ENCODE peak calls at places on chromosome 14, in ten cellular contexts. One of them, this sample, is unnamed.
A peak's percentile ranks its signal among the peaks of the same experiment; 100 is the strongest.

GRCh38 chr14:94392510-94392935 is 4.1 kb upstream of the SERPINA1 start:
- DNase-seq in HCT116: no peak
- DNase-seq in stomach: no peak
- DNase-seq in B cell: no peak
- DNase-seq in GM12878: peak; percentile 38
- DNase-seq in activated CD8-positive, alpha-beta T cell treated with anti-CD3 and anti-CD28 coated beads for 36 hours: peak; percentile 72
- DNase-seq in AG10803: peak; percentile 84
- DNase-seq in mesothelial cell of epicardium: no peak
- DNase-seq in astrocyte of the spinal cord: peak; percentile 17
- DNase-seq in bronchial epithelial cell: peak; percentile 76
- DNase-seq in this sample: no peak

GRCh38 chr14:46063872-46064271 is 587.7 kb downstream of the RPL10L start:
- DNase-seq in stomach: no peak
- DNase-seq in AG10803: no peak
- DNase-seq in B cell: no peak
- DNase-seq in bronchial epithelial cell: no peak
- DNase-seq in astrocyte of the spinal cord: no peak
- DNase-seq in HCT116: no peak
- DNase-seq in GM12878: no peak
- DNase-seq in activated CD8-positive, alpha-beta T cell treated with anti-CD3 and anti-CD28 coated beads for 36 hours: no peak
- DNase-seq in mesothelial cell of epicardium: no peak
- DNase-seq in this sample: no peak

GRCh38 chr14:39740454-39740853 is 308.2 kb upstream of the FBXO33 start:
- DNase-seq in GM12878: no peak
- DNase-seq in AG10803: no peak
- DNase-seq in activated CD8-positive, alpha-beta T cell treated with anti-CD3 and anti-CD28 coated beads for 36 hours: no peak
- DNase-seq in stomach: no peak
- DNase-seq in HCT116: no peak
- DNase-seq in mesothelial cell of epicardium: no peak
- DNase-seq in bronchial epithelial cell: no peak
- DNase-seq in astrocyte of the spinal cord: no peak
- DNase-seq in B cell: no peak
- DNase-seq in this sample: no peak

GRCh38 chr14:51293149-51293925 is 53.3 kb downstream of the TMX1 start:
- DNase-seq in bronchial epithelial cell: peak; percentile 17
- DNase-seq in AG10803: peak; percentile 84
- DNase-seq in HCT116: no peak
- DNase-seq in stomach: no peak
- DNase-seq in mesothelial cell of epicardium: no peak
- DNase-seq in B cell: no peak
- DNase-seq in activated CD8-positive, alpha-beta T cell treated with anti-CD3 and anti-CD28 coated beads for 36 hours: no peak
- DNase-seq in astrocyte of the spinal cord: peak; percentile 61
- DNase-seq in GM12878: no peak
- DNase-seq in this sample: no peak

GRCh38 chr14:97544581-97544980 is 747.4 kb downstream of the VRK1 start:
- DNase-seq in astrocyte of the spinal cord: no peak
- DNase-seq in stomach: no peak
- DNase-seq in mesothelial cell of epicardium: no peak
- DNase-seq in HCT116: no peak
- DNase-seq in GM12878: peak; percentile 21
- DNase-seq in B cell: no peak
- DNase-seq in bronchial epithelial cell: no peak
- DNase-seq in AG10803: no peak
- DNase-seq in activated CD8-positive, alpha-beta T cell treated with anti-CD3 and anti-CD28 coated beads for 36 hours: no peak
- DNase-seq in this sample: no peak

GRCh38 chr14:80055912-80056801 is 155.1 kb downstream of the DIO2 start:
- DNase-seq in mesothelial cell of epicardium: no peak
- DNase-seq in GM12878: no peak
- DNase-seq in astrocyte of the spinal cord: peak; percentile 74
- DNase-seq in stomach: peak; percentile 27
- DNase-seq in bronchial epithelial cell: peak; percentile 48
- DNase-seq in HCT116: no peak
- DNase-seq in B cell: no peak
- DNase-seq in activated CD8-positive, alpha-beta T cell treated with anti-CD3 and anti-CD28 coated beads for 36 hours: peak; percentile 2
- DNase-seq in AG10803: peak; percentile 56
- DNase-seq in this sample: no peak

GRCh38 chr14:90815817-90816662 is at the start of gene TTC7B:
- DNase-seq in activated CD8-positive, alpha-beta T cell treated with anti-CD3 and anti-CD28 coated beads for 36 hours: peak; percentile 29
- DNase-seq in bronchial epithelial cell: no peak
- DNase-seq in AG10803: peak; percentile 25
- DNase-seq in mesothelial cell of epicardium: peak; percentile 40
- DNase-seq in astrocyte of the spinal cord: no peak
- DNase-seq in HCT116: no peak
- DNase-seq in stomach: peak; percentile 51
- DNase-seq in B cell: no peak
- DNase-seq in GM12878: no peak
- DNase-seq in this sample: peak; percentile 84

GRCh38 chr14:101480022-101480746 is 81.1 kb upstream of the DIO3 start:
- DNase-seq in activated CD8-positive, alpha-beta T cell treated with anti-CD3 and anti-CD28 coated beads for 36 hours: no peak
- DNase-seq in bronchial epithelial cell: no peak
- DNase-seq in mesothelial cell of epicardium: peak; percentile 10
- DNase-seq in B cell: no peak
- DNase-seq in HCT116: no peak
- DNase-seq in astrocyte of the spinal cord: no peak
- DNase-seq in AG10803: no peak
- DNase-seq in stomach: peak; percentile 15
- DNase-seq in GM12878: no peak
- DNase-seq in this sample: peak; percentile 3

GRCh38 chr14:55071870-55072640 is 20.6 kb downstream of the MAPK1IP1L start:
- DNase-seq in activated CD8-positive, alpha-beta T cell treated with anti-CD3 and anti-CD28 coated beads for 36 hours: peak; percentile 42
- DNase-seq in mesothelial cell of epicardium: no peak
- DNase-seq in B cell: peak; percentile 71
- DNase-seq in HCT116: no peak
- DNase-seq in astrocyte of the spinal cord: peak; percentile 95
- DNase-seq in GM12878: peak; percentile 92
- DNase-seq in AG10803: peak; percentile 93
- DNase-seq in stomach: no peak
- DNase-seq in bronchial epithelial cell: peak; percentile 98
- DNase-seq in this sample: no peak

GRCh38 chr14:75070383-75070782 is 942 bp downstream of the ZC2HC1C start:
- DNase-seq in activated CD8-positive, alpha-beta T cell treated with anti-CD3 and anti-CD28 coated beads for 36 hours: no peak
- DNase-seq in bronchial epithelial cell: no peak
- DNase-seq in B cell: no peak
- DNase-seq in HCT116: no peak
- DNase-seq in AG10803: peak; percentile 62
- DNase-seq in stomach: no peak
- DNase-seq in astrocyte of the spinal cord: no peak
- DNase-seq in GM12878: no peak
- DNase-seq in mesothelial cell of epicardium: no peak
- DNase-seq in this sample: peak; percentile 77

GRCh38 chr14:52650774-52651173 is 44.6 kb downstream of the ERO1A start:
- DNase-seq in activated CD8-positive, alpha-beta T cell treated with anti-CD3 and anti-CD28 coated beads for 36 hours: no peak
- DNase-seq in B cell: no peak
- DNase-seq in stomach: no peak
- DNase-seq in mesothelial cell of epicardium: no peak
- DNase-seq in HCT116: no peak
- DNase-seq in astrocyte of the spinal cord: no peak
- DNase-seq in AG10803: peak; percentile 2
- DNase-seq in bronchial epithelial cell: no peak
- DNase-seq in GM12878: no peak
- DNase-seq in this sample: no peak

GRCh38 chr14:103444837-103445524 is 59.8 kb downstream of the MARK3 start:
- DNase-seq in B cell: no peak
- DNase-seq in AG10803: no peak
- DNase-seq in HCT116: no peak
- DNase-seq in activated CD8-positive, alpha-beta T cell treated with anti-CD3 and anti-CD28 coated beads for 36 hours: no peak
- DNase-seq in bronchial epithelial cell: peak; percentile 13
- DNase-seq in mesothelial cell of epicardium: no peak
- DNase-seq in GM12878: no peak
- DNase-seq in astrocyte of the spinal cord: peak; percentile 61
- DNase-seq in stomach: no peak
- DNase-seq in this sample: no peak

GRCh38 chr14:36300337-36300736 is 20.1 kb downstream of the MBIP start:
- DNase-seq in bronchial epithelial cell: peak; percentile 50
- DNase-seq in B cell: no peak
- DNase-seq in HCT116: no peak
- DNase-seq in activated CD8-positive, alpha-beta T cell treated with anti-CD3 and anti-CD28 coated beads for 36 hours: no peak
- DNase-seq in astrocyte of the spinal cord: peak; percentile 10
- DNase-seq in AG10803: no peak
- DNase-seq in mesothelial cell of epicardium: no peak
- DNase-seq in stomach: no peak
- DNase-seq in GM12878: peak; percentile 8
- DNase-seq in this sample: no peak

GRCh38 chr14:61153914-61154545 is 127.1 kb downstream of the TMEM30B start:
- DNase-seq in HCT116: no peak
- DNase-seq in bronchial epithelial cell: no peak
- DNase-seq in activated CD8-positive, alpha-beta T cell treated with anti-CD3 and anti-CD28 coated beads for 36 hours: no peak
- DNase-seq in AG10803: no peak
- DNase-seq in stomach: no peak
- DNase-seq in astrocyte of the spinal cord: peak; percentile 28
- DNase-seq in GM12878: no peak
- DNase-seq in mesothelial cell of epicardium: no peak
- DNase-seq in B cell: no peak
- DNase-seq in this sample: no peak

GRCh38 chr14:103141117-103141796 is 18.0 kb downstream of the TNFAIP2 start:
- DNase-seq in astrocyte of the spinal cord: no peak
- DNase-seq in stomach: peak; percentile 71
- DNase-seq in GM12878: no peak
- DNase-seq in activated CD8-positive, alpha-beta T cell treated with anti-CD3 and anti-CD28 coated beads for 36 hours: peak; percentile 66
- DNase-seq in AG10803: peak; percentile 42
- DNase-seq in HCT116: peak; percentile 73
- DNase-seq in bronchial epithelial cell: no peak
- DNase-seq in B cell: no peak
- DNase-seq in mesothelial cell of epicardium: no peak
- DNase-seq in this sample: peak; percentile 71

GRCh38 chr14:24365600-24366374 is 2.2 kb upstream of the NFATC4 start:
- DNase-seq in B cell: peak; percentile 89
- DNase-seq in HCT116: peak; percentile 85
- DNase-seq in activated CD8-positive, alpha-beta T cell treated with anti-CD3 and anti-CD28 coated beads for 36 hours: peak; percentile 89
- DNase-seq in AG10803: peak; percentile 96
- DNase-seq in GM12878: peak; percentile 38
- DNase-seq in mesothelial cell of epicardium: peak; percentile 67
- DNase-seq in astrocyte of the spinal cord: peak; percentile 93
- DNase-seq in stomach: peak; percentile 91
- DNase-seq in bronchial epithelial cell: peak; percentile 88
- DNase-seq in this sample: peak; percentile 90

DNA sequence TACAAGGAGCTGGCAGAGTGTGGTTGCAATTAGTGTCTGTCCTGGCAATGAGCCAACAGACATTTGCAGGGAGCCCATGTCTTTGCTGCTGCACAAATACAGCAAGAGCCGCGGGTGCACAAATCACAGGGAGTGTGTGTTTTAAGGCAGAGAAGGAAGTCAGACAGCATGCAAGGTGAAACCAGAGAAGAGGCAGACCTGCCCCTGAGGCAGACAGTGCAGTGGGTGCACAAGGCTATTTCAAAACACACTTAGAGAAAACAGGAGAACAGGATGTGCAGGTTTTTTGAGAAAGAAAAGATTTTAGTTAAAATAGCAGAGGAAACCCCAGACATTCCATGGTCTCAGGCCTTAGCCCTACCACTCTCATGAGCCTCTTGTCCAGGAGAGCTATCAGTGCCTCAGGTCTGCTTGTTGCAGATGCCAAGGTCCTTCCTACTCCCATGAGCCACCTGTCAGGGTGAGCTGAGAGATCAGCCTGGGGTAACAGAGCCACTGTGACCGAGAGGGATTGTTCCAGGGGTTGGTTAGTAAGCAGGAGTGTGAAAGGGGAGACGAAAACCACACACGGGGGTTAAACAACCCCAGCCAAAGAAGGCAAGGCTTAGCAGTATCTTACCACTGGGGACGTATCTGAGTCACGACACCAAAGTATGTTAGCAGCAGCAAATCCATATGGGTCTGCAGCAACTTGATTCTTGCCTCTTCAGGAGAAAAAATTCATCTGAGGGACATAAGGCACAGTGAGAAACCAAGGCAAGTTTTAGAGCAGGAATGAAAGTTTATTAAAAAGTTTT is 78.1 kb downstream of the C14orf132 start:
- DNase-seq in astrocyte of the spinal cord: no peak
- DNase-seq in AG10803: no peak
- DNase-seq in stomach: no peak
- DNase-seq in bronchial epithelial cell: peak; percentile 40
- DNase-seq in activated CD8-positive, alpha-beta T cell treated with anti-CD3 and anti-CD28 coated beads for 36 hours: no peak
- DNase-seq in HCT116: no peak
- DNase-seq in mesothelial cell of epicardium: no peak
- DNase-seq in B cell: no peak
- DNase-seq in GM12878: no peak
- DNase-seq in this sample: no peak
- TF ChIP-seq CTCF in astrocyte of the spinal cord: no peak
- TF ChIP-seq CTCF in AG10803: no peak
- TF ChIP-seq CTCF in stomach: no peak
- TF ChIP-seq CTCF in bronchial epithelial cell: no peak
- TF ChIP-seq CTCF in activated CD8-positive, alpha-beta T cell treated with anti-CD3 and anti-CD28 coated beads for 36 hours: no peak
- TF ChIP-seq CTCF in HCT116: no peak
- TF ChIP-seq CTCF in mesothelial cell of epicardium: no peak
- TF ChIP-seq CTCF in B cell: no peak
- TF ChIP-seq CTCF in GM12878: no peak
- TF ChIP-seq CTCF in this sample: no peak

GRCh38 chr14:93160353-93160801 is 24.3 kb downstream of the MOAP1 start:
- DNase-seq in AG10803: no peak
- DNase-seq in astrocyte of the spinal cord: no peak
- DNase-seq in HCT116: peak; percentile 21
- DNase-seq in mesothelial cell of epicardium: no peak
- DNase-seq in bronchial epithelial cell: no peak
- DNase-seq in B cell: no peak
- DNase-seq in GM12878: no peak
- DNase-seq in activated CD8-positive, alpha-beta T cell treated with anti-CD3 and anti-CD28 coated beads for 36 hours: peak; percentile 38
- DNase-seq in stomach: no peak
- DNase-seq in this sample: no peak
- TF ChIP-seq CTCF in AG10803: peak; percentile 45
- TF ChIP-seq CTCF in astrocyte of the spinal cord: peak; percentile 49
- TF ChIP-seq CTCF in HCT116: peak; percentile 58
- TF ChIP-seq CTCF in mesothelial cell of epicardium: no peak
- TF ChIP-seq CTCF in bronchial epithelial cell: peak; percentile 40
- TF ChIP-seq CTCF in B cell: no peak
- TF ChIP-seq CTCF in GM12878: peak; percentile 54
- TF ChIP-seq CTCF in activated CD8-positive, alpha-beta T cell treated with anti-CD3 and anti-CD28 coated beads for 36 hours: no peak
- TF ChIP-seq CTCF in stomach: no peak
- TF ChIP-seq CTCF in this sample: no peak

GRCh38 chr14:73231874-73232851 is 5.1 kb upstream of the PAPLN start:
- DNase-seq in B cell: no peak
- DNase-seq in bronchial epithelial cell: no peak
- DNase-seq in GM12878: no peak
- DNase-seq in AG10803: no peak
- DNase-seq in astrocyte of the spinal cord: no peak
- DNase-seq in HCT116: no peak
- DNase-seq in mesothelial cell of epicardium: no peak
- DNase-seq in activated CD8-positive, alpha-beta T cell treated with anti-CD3 and anti-CD28 coated beads for 36 hours: peak; percentile 38
- DNase-seq in stomach: no peak
- DNase-seq in this sample: no peak
- TF ChIP-seq CTCF in B cell: peak; percentile 42
- TF ChIP-seq CTCF in bronchial epithelial cell: peak; percentile 39
- TF ChIP-seq CTCF in GM12878: peak; percentile 52
- TF ChIP-seq CTCF in AG10803: peak; percentile 11
- TF ChIP-seq CTCF in astrocyte of the spinal cord: peak; percentile 40
- TF ChIP-seq CTCF in HCT116: peak; percentile 40
- TF ChIP-seq CTCF in mesothelial cell of epicardium: peak; percentile 33
- TF ChIP-seq CTCF in activated CD8-positive, alpha-beta T cell treated with anti-CD3 and anti-CD28 coated beads for 36 hours: no peak
- TF ChIP-seq CTCF in stomach: no peak
- TF ChIP-seq CTCF in this sample: no peak

DNA sequence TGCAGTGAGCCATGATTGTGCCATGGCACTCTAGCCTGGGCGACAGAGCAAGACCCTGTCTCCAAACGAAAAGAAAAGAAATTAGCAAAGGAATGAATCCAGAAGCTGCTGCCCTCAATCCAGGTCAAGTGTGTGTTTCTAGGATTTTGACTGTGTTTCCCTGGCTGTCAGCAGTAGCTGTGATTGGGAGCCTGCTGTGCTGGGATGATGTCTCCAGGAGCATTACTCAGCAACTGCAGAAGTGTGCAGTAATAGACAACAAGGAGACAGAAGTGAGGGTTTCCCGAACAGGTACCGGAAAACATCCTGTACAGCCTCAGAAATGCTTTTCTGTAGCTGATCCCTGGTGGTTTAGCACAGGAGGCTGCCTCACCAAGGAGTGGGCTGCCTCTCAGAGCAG is 492.5 kb downstream of the FUT8 start:
- DNase-seq in bronchial epithelial cell: no peak
- DNase-seq in GM12878: no peak
- DNase-seq in astrocyte of the spinal cord: no peak
- DNase-seq in B cell: no peak
- DNase-seq in activated CD8-positive, alpha-beta T cell treated with anti-CD3 and anti-CD28 coated beads for 36 hours: no peak
- DNase-seq in HCT116: no peak
- DNase-seq in AG10803: no peak
- DNase-seq in mesothelial cell of epicardium: no peak
- DNase-seq in stomach: no peak
- DNase-seq in this sample: no peak
- TF ChIP-seq CTCF in bronchial epithelial cell: no peak
- TF ChIP-seq CTCF in GM12878: no peak
- TF ChIP-seq CTCF in astrocyte of the spinal cord: no peak
- TF ChIP-seq CTCF in B cell: no peak
- TF ChIP-seq CTCF in activated CD8-positive, alpha-beta T cell treated with anti-CD3 and anti-CD28 coated beads for 36 hours: no peak
- TF ChIP-seq CTCF in HCT116: no peak
- TF ChIP-seq CTCF in AG10803: no peak
- TF ChIP-seq CTCF in mesothelial cell of epicardium: no peak
- TF ChIP-seq CTCF in stomach: no peak
- TF ChIP-seq CTCF in this sample: no peak

This sample was measured in pancreas.